ENCODE peak calls at places on chromosomes 2 and 18, in seven cellular contexts. E, Z, T, B, Q, J and U are unnamed samples.

GRCh38 chr18:76234559-76234958 is 260.5 kb downstream of the ZNF516 start:
- DNase-seq in E (no peak), Z (no peak), T (no peak), B (no peak), Q (no peak), J (no peak), U (no peak)

GRCh38 chr2:23487735-23488492 is 102.9 kb downstream of the KLHL29 start:
- DNase-seq in E (peak), Z (peak), T (peak), B (peak), Q (no peak), J (peak), U (peak)

GRCh38 chr2:156083707-156084494 is 248.6 kb downstream of the NR4A2 start:
- DNase-seq in E (no peak), Z (no peak), T (no peak), B (no peak), Q (peak), J (no peak), U (no peak)

GRCh38 chr2:161586517-161587167 is 37.6 kb upstream of the SLC4A10 start:
- DNase-seq in E (no peak), Z (peak), T (peak), B (peak), Q (no peak), J (peak), U (peak)

GRCh38 chr2:174688079-174688478 is 76.2 kb downstream of the CHRNA1 start:
- DNase-seq in E (no peak), Z (peak), T (peak), B (peak), Q (no peak), J (peak), U (no peak)

GRCh38 chr18:59839931-59840685 is 59.7 kb upstream of the PMAIP1 start:
- DNase-seq in E (no peak), Z (no peak), T (no peak), B (no peak), Q (no peak), J (no peak), U (no peak)

GRCh38 chr2:237886702-237887481 is 27.5 kb downstream of the RAMP1 start:
- DNase-seq in E (peak), Z (peak), T (peak), B (no peak), Q (peak), J (peak), U (no peak)

GRCh38 chr2:121287146-121287798 is 2.3 kb upstream of the TFCP2L1 start:
- DNase-seq in E (no peak), Z (no peak), T (no peak), B (peak), Q (no peak), J (no peak), U (no peak)

GRCh38 chr2:137231616-137232015 is 466.3 kb downstream of the THSD7B start:
- DNase-seq in E (no peak), Z (no peak), T (no peak), B (no peak), Q (no peak), J (no peak), U (no peak)

GRCh38 chr2:24885221-24886113 is 34.6 kb downstream of the ADCY3 start:
- DNase-seq in E (no peak), Z (peak), T (peak), B (peak), Q (no peak), J (peak), U (no peak)

GRCh38 chr2:218985021-218985324 is at the start of gene FEV:
- DNase-seq in E (no peak), Z (no peak), T (no peak), B (no peak), Q (peak), J (no peak), U (no peak)

GRCh38 chr2:218983263-218983970 is 1.6 kb downstream of the FEV start:
- DNase-seq in E (no peak), Z (no peak), T (no peak), B (no peak), Q (peak), J (no peak), U (no peak)

GRCh38 chr2:218983971-218984238 is 1.1 kb downstream of the FEV start:
- DNase-seq in E (no peak), Z (no peak), T (no peak), B (no peak), Q (no peak), J (no peak), U (no peak)

GRCh38 chr2:218985325-218986091 is 524 bp upstream of the FEV start:
- DNase-seq in E (no peak), Z (no peak), T (no peak), B (no peak), Q (no peak), J (no peak), U (no peak)

GRCh38 chr2:218984239-218985020 is 554 bp downstream of the FEV start:
- DNase-seq in E (no peak), Z (no peak), T (no peak), B (peak), Q (peak), J (no peak), U (no peak)
- H3K4me3 ChIP-seq in E (no peak), Z (no peak), T (no peak), B (no peak), Q (peak), J (no peak), U (no peak)

GRCh38 chr2:32805104-32806095 is 141.4 kb upstream of the LTBP1 start:
- DNase-seq in E (peak), Z (peak), T (peak), B (no peak), Q (no peak), J (no peak), U (no peak)
- TF ChIP-seq CTCF in E (no peak), Z (no peak), T (no peak), B (no peak), Q (no peak), J (no peak), U (no peak)

GRCh38 chr2:160269365-160269764 is 69.3 kb upstream of the ITGB6 start:
- DNase-seq in E (no peak), Z (no peak), T (no peak), B (no peak), Q (no peak), J (no peak), U (no peak)

GRCh38 chr2:160271166-160272086 is 71.4 kb upstream of the ITGB6 start:
- DNase-seq in E (no peak), Z (peak), T (no peak), B (no peak), Q (peak), J (peak), U (no peak)

GRCh38 chr2:160270571-160271113 is 70.6 kb upstream of the ITGB6 start:
- DNase-seq in E (no peak), Z (no peak), T (no peak), B (no peak), Q (no peak), J (no peak), U (no peak)

GRCh38 chr2:160268382-160268781 is 68.3 kb upstream of the ITGB6 start:
- DNase-seq in E (no peak), Z (no peak), T (no peak), B (no peak), Q (no peak), J (no peak), U (no peak)

GRCh38 chr2:160269803-160270570 is 69.9 kb upstream of the ITGB6 start:
- DNase-seq in E (peak), Z (peak), T (peak), B (peak), Q (peak), J (peak), U (peak)
- H3K4me3 ChIP-seq in E (peak), Z (peak), T (peak), B (peak), Q (peak), J (peak), U (peak)

GRCh38 chr2:26811261-26811660 is 25.4 kb downstream of the CENPA start:
- DNase-seq in E (no peak), Z (no peak), T (no peak), B (no peak), Q (no peak), J (no peak), U (no peak)

GRCh38 chr2:26809211-26809610 is 23.4 kb downstream of the CENPA start:
- DNase-seq in E (no peak), Z (no peak), T (no peak), B (no peak), Q (no peak), J (no peak), U (no peak)

GRCh38 chr2:26809876-26810577 is 24.2 kb downstream of the CENPA start:
- DNase-seq in E (no peak), Z (no peak), T (no peak), B (peak), Q (no peak), J (no peak), U (no peak)

GRCh38 chr2:26811791-26812454 is 26.1 kb downstream of the CENPA start:
- DNase-seq in E (no peak), Z (no peak), T (no peak), B (no peak), Q (no peak), J (no peak), U (no peak)

GRCh38 chr2:26812731-26813130 is 26.9 kb downstream of the CENPA start:
- DNase-seq in E (no peak), Z (no peak), T (no peak), B (no peak), Q (no peak), J (no peak), U (no peak)
- TF ChIP-seq CTCF in E (no peak), Z (no peak), T (no peak), B (no peak), Q (no peak), J (no peak), U (no peak)

GRCh38 chr18:48828201-48828580 is 122.6 kb downstream of the SMAD7 start:
- DNase-seq in E (no peak), Z (no peak), T (no peak), B (no peak), Q (no peak), J (no peak), U (no peak)

GRCh38 chr18:48826806-48827205 is 124.0 kb downstream of the SMAD7 start:
- DNase-seq in E (no peak), Z (no peak), T (no peak), B (no peak), Q (no peak), J (no peak), U (no peak)

GRCh38 chr18:48828713-48829442 is 121.9 kb downstream of the SMAD7 start:
- DNase-seq in E (no peak), Z (peak), T (no peak), B (no peak), Q (no peak), J (no peak), U (no peak)

GRCh38 chr18:48826271-48826670 is 124.5 kb downstream of the SMAD7 start:
- DNase-seq in E (no peak), Z (no peak), T (no peak), B (no peak), Q (no peak), J (no peak), U (no peak)

GRCh38 chr18:48827321-48828200 is 123.2 kb downstream of the SMAD7 start:
- DNase-seq in E (no peak), Z (peak), T (peak), B (no peak), Q (no peak), J (peak), U (peak)
- H3K4me3 ChIP-seq in E (peak), Z (peak), T (no peak), B (no peak), Q (no peak), J (peak), U (peak)

DNA sequence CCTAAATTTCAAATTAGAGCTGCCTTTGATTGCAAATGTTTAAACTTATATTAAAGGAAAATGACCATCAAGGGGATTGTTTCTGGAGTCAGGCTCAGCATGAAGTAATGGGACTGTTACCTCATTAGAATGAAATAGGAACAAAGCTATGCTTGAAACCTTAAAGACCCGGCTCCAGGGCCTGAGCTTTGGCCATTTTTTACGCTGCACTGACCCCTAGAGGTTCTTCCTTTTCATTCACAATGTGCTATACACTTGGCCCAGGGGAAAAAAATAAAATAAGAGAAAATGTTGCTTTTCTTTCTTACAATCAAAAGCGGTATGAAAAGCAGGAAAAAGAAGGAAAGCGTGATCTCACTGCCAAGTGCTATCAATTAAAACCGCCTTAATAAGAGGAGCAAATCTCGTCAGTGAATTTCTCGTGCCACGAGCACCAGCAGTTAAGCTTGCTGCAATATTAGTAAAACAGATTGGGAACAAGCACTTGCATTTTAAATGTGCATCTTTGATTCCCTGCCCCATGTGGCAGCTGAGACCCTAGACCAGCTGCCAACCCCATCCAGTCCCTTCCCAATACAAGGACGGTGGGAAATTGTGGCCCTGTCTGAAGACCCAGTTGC is 96.6 kb downstream of the MBD2 start:
- DNase-seq in E (peak), Z (peak), T (peak), B (peak), Q (no peak), J (peak), U (no peak)
- TF ChIP-seq CTCF in E (peak), Z (peak), T (peak), B (peak), Q (peak), J (peak), U (peak)

DNA sequence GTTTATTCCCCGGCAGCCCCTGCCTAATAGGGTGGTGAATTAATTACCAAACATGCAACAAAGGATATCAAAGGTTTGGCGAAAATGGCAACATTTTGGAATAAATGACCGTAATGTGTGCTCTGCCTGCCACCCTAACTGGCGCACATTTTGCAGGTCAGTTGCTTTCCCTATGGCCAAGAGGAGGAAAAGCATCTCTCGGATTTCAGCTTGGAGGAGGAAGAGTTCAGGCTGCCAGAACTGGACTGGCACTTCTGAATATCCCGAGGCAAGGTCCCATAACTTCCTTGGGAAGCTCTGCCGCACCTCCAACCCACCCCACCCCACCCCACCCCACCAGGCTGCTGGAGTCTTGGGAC is 37.1 kb downstream of the SLC25A52 start:
- DNase-seq in E (no peak), Z (no peak), T (no peak), B (no peak), Q (no peak), J (no peak), U (no peak)
- H3K4me3 ChIP-seq in E (no peak), Z (peak), T (no peak), B (no peak), Q (peak), J (peak), U (no peak)